ENCODE peak calls at places on chromosomes 7 and 10, in nine cellular contexts. U is mesendoderm; H is stimulated activated naive CD8-positive, alpha-beta T cell treated with anti-CD3 and anti-CD28 coated beads, Interleukin-15, Interleukin-2, amounts not matched to agents 100 U/mL and 50 U/mL, for 24 hours; A is retinal pigment epithelial cell; T is HFFc6; B is pancreas; E is erythroblast; J is CD8-positive, alpha-beta memory T cell; N is stimulated activated naive B cell treated with anti-CD40 and anti-IgM and Interleukin-4, amounts not matched to agents 10 μg/mL and 1 μg/mL and 100 μg/mL, for 72 hours. K is an unnamed sample.

GRCh38 chr10:49161411-49161997 is 26.7 kb downstream of the TMEM273 start:
- DNase-seq in U (peak), H (no peak), A (no peak), T (peak), B (no peak), E (no peak), J (no peak), N (no peak), K (peak)

GRCh38 chr7:33261585-33261984 is 132.2 kb downstream of the BBS9 start:
- DNase-seq in U (no peak), H (no peak), A (no peak), T (no peak), B (no peak), E (no peak), J (no peak), N (no peak), K (no peak)

GRCh38 chr10:3714526-3714925 is 70.5 kb downstream of the KLF6 start:
- DNase-seq in U (no peak), H (no peak), A (no peak), T (no peak), B (no peak), E (no peak), J (no peak), N (no peak), K (no peak)

GRCh38 chr10:86149264-86149663 is 217.3 kb downstream of the GRID1 start:
- DNase-seq in U (peak), H (no peak), A (no peak), T (no peak), B (no peak), E (no peak), J (no peak), N (no peak), K (no peak)

GRCh38 chr10:85612378-85612775 is 754.2 kb downstream of the GRID1 start:
- DNase-seq in U (no peak), H (peak), A (no peak), T (no peak), B (no peak), E (no peak), J (peak), N (no peak), K (no peak)

GRCh38 chr7:102279537-102280400 is 6.9 kb upstream of the SH2B2 start:
- DNase-seq in U (peak), H (peak), A (no peak), T (peak), B (peak), E (peak), J (peak), N (peak), K (peak)

GRCh38 chr10:9786576-9786975 is 1231.1 kb upstream of the CELF2 start:
- DNase-seq in U (no peak), H (no peak), A (no peak), T (no peak), B (no peak), E (no peak), J (no peak), N (no peak), K (no peak)

GRCh38 chr10:17220652-17221100 is 7.4 kb upstream of the VIM start:
- DNase-seq in U (no peak), H (no peak), A (no peak), T (no peak), B (no peak), E (no peak), J (no peak), N (no peak), K (no peak)

GRCh38 chr10:45581497-45582385 is 90.8 kb downstream of the ZFAND4 start:
- DNase-seq in U (no peak), H (no peak), A (no peak), T (no peak), B (no peak), E (peak), J (no peak), N (no peak), K (no peak)

GRCh38 chr10:64682043-64682442 is 1160.8 kb downstream of the REEP3 start:
- DNase-seq in U (peak), H (no peak), A (peak), T (no peak), B (no peak), E (no peak), J (no peak), N (no peak), K (peak)

GRCh38 chr10:31362023-31362641 is 43.1 kb downstream of the ZEB1 start:
- DNase-seq in U (no peak), H (no peak), A (no peak), T (no peak), B (no peak), E (no peak), J (no peak), N (no peak), K (no peak)

GRCh38 chr7:135791543-135792120 is 43.0 kb upstream of the FAM180A start:
- DNase-seq in U (no peak), H (no peak), A (no peak), T (no peak), B (no peak), E (no peak), J (no peak), N (no peak), K (no peak)

GRCh38 chr7:278081-278480 is 11.9 kb upstream of the FOXL3 start:
- DNase-seq in U (no peak), H (no peak), A (no peak), T (no peak), B (no peak), E (no peak), J (no peak), N (no peak), K (no peak)

GRCh38 chr7:69645683-69646082 is 47.4 kb downstream of the AUTS2 start:
- DNase-seq in U (peak), H (no peak), A (no peak), T (no peak), B (no peak), E (no peak), J (no peak), N (no peak), K (no peak)

GRCh38 chr7:140697447-140698143 is 1.1 kb downstream of the NDUFB2 start:
- DNase-seq in U (no peak), H (no peak), A (no peak), T (no peak), B (no peak), E (no peak), J (no peak), N (no peak), K (no peak)

GRCh38 chr7:90669002-90669401 is 72.9 kb downstream of the CDK14 start:
- DNase-seq in U (no peak), H (no peak), A (no peak), T (no peak), B (no peak), E (no peak), J (no peak), N (no peak), K (no peak)

GRCh38 chr7:78607099-78607498 is 808.5 kb downstream of the PHTF2 start:
- DNase-seq in U (peak), H (no peak), A (no peak), T (no peak), B (no peak), E (no peak), J (no peak), N (no peak), K (no peak)

GRCh38 chr10:73969224-73969811 is 28.6 kb upstream of the VCL start:
- DNase-seq in U (peak), H (no peak), A (no peak), T (no peak), B (no peak), E (no peak), J (no peak), N (no peak), K (no peak)

GRCh38 chr10:103053659-103054581 is 135.8 kb downstream of the CNNM2 start:
- DNase-seq in U (peak), H (peak), A (peak), T (peak), B (peak), E (peak), J (peak), N (peak), K (peak)

GRCh38 chr7:126778101-126778500 is 474.6 kb downstream of the GRM8 start:
- DNase-seq in U (peak), H (no peak), A (no peak), T (no peak), B (no peak), E (no peak), J (no peak), N (no peak), K (no peak)

GRCh38 chr7:101244385-101245146 is at the start of gene FIS1:
- DNase-seq in U (peak), H (peak), A (peak), T (peak), B (peak), E (peak), J (peak), N (peak), K (peak)

GRCh38 chr10:27600915-27601314 is 96.8 kb downstream of the RAB18 start:
- DNase-seq in U (no peak), H (no peak), A (peak), T (no peak), B (no peak), E (no peak), J (no peak), N (no peak), K (no peak)

GRCh38 chr7:133081119-133081604 is 728 bp downstream of the CHCHD3 start:
- DNase-seq in U (peak), H (peak), A (no peak), T (peak), B (peak), E (peak), J (no peak), N (no peak), K (peak)

GRCh38 chr10:70903262-70903921 is 15.0 kb upstream of the PCBD1 start:
- DNase-seq in U (peak), H (peak), A (no peak), T (peak), B (peak), E (peak), J (peak), N (no peak), K (peak)

GRCh38 chr10:47364911-47365310 is 16.7 kb downstream of the RBP3 start:
- DNase-seq in U (no peak), H (no peak), A (no peak), T (no peak), B (no peak), E (no peak), J (no peak), N (no peak), K (no peak)

GRCh38 chr7:133044722-133045473 is 37.0 kb downstream of the CHCHD3 start:
- DNase-seq in U (peak), H (no peak), A (no peak), T (no peak), B (no peak), E (no peak), J (no peak), N (no peak), K (no peak)

GRCh38 chr7:47999413-47999812 is 20.0 kb upstream of the HUS1 start:
- DNase-seq in U (no peak), H (no peak), A (no peak), T (no peak), B (no peak), E (no peak), J (no peak), N (no peak), K (no peak)

GRCh38 chr7:100157334-100158228 is 942 bp downstream of the TRAPPC14 start:
- DNase-seq in U (peak), H (peak), A (no peak), T (peak), B (peak), E (peak), J (no peak), N (no peak), K (peak)

GRCh38 chr10:70575874-70576802 is 26.4 kb downstream of the PRF1 start:
- DNase-seq in U (peak), H (peak), A (peak), T (no peak), B (peak), E (peak), J (no peak), N (peak), K (peak)

GRCh38 chr10:97771055-97771811 is 566 bp downstream of the SFRP5 start:
- DNase-seq in U (peak), H (peak), A (no peak), T (no peak), B (peak), E (peak), J (peak), N (no peak), K (peak)

GRCh38 chr7:26293569-26294308 is 2.1 kb downstream of the SNX10 start:
- DNase-seq in U (no peak), H (peak), A (no peak), T (no peak), B (no peak), E (no peak), J (peak), N (peak), K (no peak)

K was measured in hepatocyte.